ENCODE peak calls at places on chromosomes 7 and 10, in nine cellular contexts. One of them, this sample, is unnamed.

GRCh38 chr7:120961638-120962173 is 11.1 kb downstream of the ING3 start:
- DNase-seq in CD8-positive, alpha-beta T cell: no peak
- DNase-seq in pancreas: no peak
- DNase-seq in cardiac fibroblast: no peak
- DNase-seq in choroid plexus epithelial cell: no peak
- DNase-seq in AG04449: no peak
- DNase-seq in cardiac muscle cell: no peak
- DNase-seq in fibroblast of pulmonary artery: no peak
- DNase-seq in heart right ventricle: no peak
- DNase-seq in this sample: no peak

GRCh38 chr10:77049896-77050295 is 587.7 kb downstream of the KCNMA1 start:
- DNase-seq in CD8-positive, alpha-beta T cell: no peak
- DNase-seq in pancreas: no peak
- DNase-seq in cardiac fibroblast: peak
- DNase-seq in choroid plexus epithelial cell: peak
- DNase-seq in AG04449: peak
- DNase-seq in cardiac muscle cell: no peak
- DNase-seq in fibroblast of pulmonary artery: peak
- DNase-seq in heart right ventricle: no peak
- DNase-seq in this sample: no peak

GRCh38 chr7:74173491-74173865 is 678 bp upstream of the EIF4H start:
- DNase-seq in CD8-positive, alpha-beta T cell: no peak
- DNase-seq in pancreas: no peak
- DNase-seq in cardiac fibroblast: no peak
- DNase-seq in choroid plexus epithelial cell: no peak
- DNase-seq in AG04449: no peak
- DNase-seq in cardiac muscle cell: no peak
- DNase-seq in fibroblast of pulmonary artery: no peak
- DNase-seq in heart right ventricle: no peak
- DNase-seq in this sample: no peak

GRCh38 chr10:4555920-4556319 is 270.1 kb upstream of the AKR1E2 start:
- DNase-seq in CD8-positive, alpha-beta T cell: no peak
- DNase-seq in pancreas: no peak
- DNase-seq in cardiac fibroblast: no peak
- DNase-seq in choroid plexus epithelial cell: no peak
- DNase-seq in AG04449: no peak
- DNase-seq in cardiac muscle cell: no peak
- DNase-seq in fibroblast of pulmonary artery: no peak
- DNase-seq in heart right ventricle: no peak
- DNase-seq in this sample: no peak

GRCh38 chr7:1254281-1255082 is 21.8 kb downstream of the UNCX start:
- DNase-seq in CD8-positive, alpha-beta T cell: no peak
- DNase-seq in pancreas: no peak
- DNase-seq in cardiac fibroblast: no peak
- DNase-seq in choroid plexus epithelial cell: no peak
- DNase-seq in AG04449: no peak
- DNase-seq in cardiac muscle cell: no peak
- DNase-seq in fibroblast of pulmonary artery: no peak
- DNase-seq in heart right ventricle: no peak
- DNase-seq in this sample: no peak

GRCh38 chr7:158111556-158111880 is 476.1 kb downstream of the PTPRN2 start:
- DNase-seq in CD8-positive, alpha-beta T cell: no peak
- DNase-seq in pancreas: no peak
- DNase-seq in cardiac fibroblast: no peak
- DNase-seq in choroid plexus epithelial cell: peak
- DNase-seq in AG04449: no peak
- DNase-seq in cardiac muscle cell: no peak
- DNase-seq in fibroblast of pulmonary artery: no peak
- DNase-seq in heart right ventricle: no peak
- DNase-seq in this sample: no peak

GRCh38 chr7:47549916-47550315 is 32.0 kb downstream of the TNS3 start:
- DNase-seq in CD8-positive, alpha-beta T cell: no peak
- DNase-seq in pancreas: no peak
- DNase-seq in cardiac fibroblast: no peak
- DNase-seq in choroid plexus epithelial cell: no peak
- DNase-seq in AG04449: no peak
- DNase-seq in cardiac muscle cell: no peak
- DNase-seq in fibroblast of pulmonary artery: no peak
- DNase-seq in heart right ventricle: no peak
- DNase-seq in this sample: no peak

GRCh38 chr7:138945806-138946205 is 35.4 kb downstream of the KIAA1549 start:
- DNase-seq in CD8-positive, alpha-beta T cell: no peak
- DNase-seq in pancreas: no peak
- DNase-seq in cardiac fibroblast: no peak
- DNase-seq in choroid plexus epithelial cell: no peak
- DNase-seq in AG04449: no peak
- DNase-seq in cardiac muscle cell: no peak
- DNase-seq in fibroblast of pulmonary artery: no peak
- DNase-seq in heart right ventricle: no peak
- DNase-seq in this sample: no peak

GRCh38 chr10:4199196-4199595 is 414.2 kb upstream of the KLF6 start:
- DNase-seq in CD8-positive, alpha-beta T cell: no peak
- DNase-seq in pancreas: no peak
- DNase-seq in cardiac fibroblast: no peak
- DNase-seq in choroid plexus epithelial cell: no peak
- DNase-seq in AG04449: no peak
- DNase-seq in cardiac muscle cell: no peak
- DNase-seq in fibroblast of pulmonary artery: no peak
- DNase-seq in heart right ventricle: no peak
- DNase-seq in this sample: no peak

GRCh38 chr7:55093674-55094073 is 74.9 kb downstream of the EGFR start:
- DNase-seq in CD8-positive, alpha-beta T cell: no peak
- DNase-seq in pancreas: no peak
- DNase-seq in cardiac fibroblast: no peak
- DNase-seq in choroid plexus epithelial cell: no peak
- DNase-seq in AG04449: no peak
- DNase-seq in cardiac muscle cell: no peak
- DNase-seq in fibroblast of pulmonary artery: no peak
- DNase-seq in heart right ventricle: no peak
- DNase-seq in this sample: no peak

GRCh38 chr10:21057989-21058388 is 160.9 kb upstream of the NEBL start:
- DNase-seq in CD8-positive, alpha-beta T cell: no peak
- DNase-seq in pancreas: no peak
- DNase-seq in cardiac fibroblast: peak
- DNase-seq in choroid plexus epithelial cell: peak
- DNase-seq in AG04449: no peak
- DNase-seq in cardiac muscle cell: no peak
- DNase-seq in fibroblast of pulmonary artery: peak
- DNase-seq in heart right ventricle: no peak
- DNase-seq in this sample: no peak

GRCh38 chr7:108525985-108526767 is at the start of gene PNPLA8:
- DNase-seq in CD8-positive, alpha-beta T cell: peak
- DNase-seq in pancreas: peak
- DNase-seq in cardiac fibroblast: peak
- DNase-seq in choroid plexus epithelial cell: peak
- DNase-seq in AG04449: peak
- DNase-seq in cardiac muscle cell: peak
- DNase-seq in fibroblast of pulmonary artery: peak
- DNase-seq in heart right ventricle: peak
- DNase-seq in this sample: peak

GRCh38 chr7:64515330-64515729 is 47.5 kb downstream of the ZNF680 start:
- DNase-seq in CD8-positive, alpha-beta T cell: no peak
- DNase-seq in pancreas: no peak
- DNase-seq in cardiac fibroblast: peak
- DNase-seq in choroid plexus epithelial cell: peak
- DNase-seq in AG04449: no peak
- DNase-seq in cardiac muscle cell: no peak
- DNase-seq in fibroblast of pulmonary artery: peak
- DNase-seq in heart right ventricle: no peak
- DNase-seq in this sample: no peak

GRCh38 chr7:151251926-151252835 is 3.7 kb upstream of the SMARCD3 start:
- DNase-seq in CD8-positive, alpha-beta T cell: no peak
- DNase-seq in pancreas: peak
- DNase-seq in cardiac fibroblast: peak
- DNase-seq in choroid plexus epithelial cell: peak
- DNase-seq in AG04449: no peak
- DNase-seq in cardiac muscle cell: peak
- DNase-seq in fibroblast of pulmonary artery: peak
- DNase-seq in heart right ventricle: peak
- DNase-seq in this sample: peak

GRCh38 chr10:97798958-97799565 is 27.3 kb upstream of the SFRP5 start:
- DNase-seq in CD8-positive, alpha-beta T cell: no peak
- DNase-seq in pancreas: no peak
- DNase-seq in cardiac fibroblast: no peak
- DNase-seq in choroid plexus epithelial cell: no peak
- DNase-seq in AG04449: no peak
- DNase-seq in cardiac muscle cell: no peak
- DNase-seq in fibroblast of pulmonary artery: no peak
- DNase-seq in heart right ventricle: no peak
- DNase-seq in this sample: no peak

GRCh38 chr10:5625992-5626777 is 40.2 kb downstream of the ASB13 start:
- DNase-seq in CD8-positive, alpha-beta T cell: no peak
- DNase-seq in pancreas: peak
- DNase-seq in cardiac fibroblast: no peak
- DNase-seq in choroid plexus epithelial cell: no peak
- DNase-seq in AG04449: no peak
- DNase-seq in cardiac muscle cell: no peak
- DNase-seq in fibroblast of pulmonary artery: no peak
- DNase-seq in heart right ventricle: no peak
- DNase-seq in this sample: no peak

GRCh38 chr10:126227762-126228134 is 160.5 kb downstream of the ADAM12 start:
- DNase-seq in CD8-positive, alpha-beta T cell: no peak
- DNase-seq in pancreas: no peak
- DNase-seq in cardiac fibroblast: peak
- DNase-seq in choroid plexus epithelial cell: peak
- DNase-seq in AG04449: peak
- DNase-seq in cardiac muscle cell: no peak
- DNase-seq in fibroblast of pulmonary artery: peak
- DNase-seq in heart right ventricle: no peak
- DNase-seq in this sample: no peak

GRCh38 chr10:61903184-61903990 is 1.9 kb downstream of the ARID5B start:
- DNase-seq in CD8-positive, alpha-beta T cell: peak
- DNase-seq in pancreas: peak
- DNase-seq in cardiac fibroblast: peak
- DNase-seq in choroid plexus epithelial cell: peak
- DNase-seq in AG04449: no peak
- DNase-seq in cardiac muscle cell: peak
- DNase-seq in fibroblast of pulmonary artery: peak
- DNase-seq in heart right ventricle: peak
- DNase-seq in this sample: no peak
- TF ChIP-seq CTCF in CD8-positive, alpha-beta T cell: peak
- TF ChIP-seq CTCF in pancreas: no peak
- TF ChIP-seq CTCF in cardiac fibroblast: no peak
- TF ChIP-seq CTCF in choroid plexus epithelial cell: peak
- TF ChIP-seq CTCF in AG04449: peak
- TF ChIP-seq CTCF in cardiac muscle cell: no peak
- TF ChIP-seq CTCF in fibroblast of pulmonary artery: peak
- TF ChIP-seq CTCF in heart right ventricle: peak
- TF ChIP-seq CTCF in this sample: peak

DNA sequence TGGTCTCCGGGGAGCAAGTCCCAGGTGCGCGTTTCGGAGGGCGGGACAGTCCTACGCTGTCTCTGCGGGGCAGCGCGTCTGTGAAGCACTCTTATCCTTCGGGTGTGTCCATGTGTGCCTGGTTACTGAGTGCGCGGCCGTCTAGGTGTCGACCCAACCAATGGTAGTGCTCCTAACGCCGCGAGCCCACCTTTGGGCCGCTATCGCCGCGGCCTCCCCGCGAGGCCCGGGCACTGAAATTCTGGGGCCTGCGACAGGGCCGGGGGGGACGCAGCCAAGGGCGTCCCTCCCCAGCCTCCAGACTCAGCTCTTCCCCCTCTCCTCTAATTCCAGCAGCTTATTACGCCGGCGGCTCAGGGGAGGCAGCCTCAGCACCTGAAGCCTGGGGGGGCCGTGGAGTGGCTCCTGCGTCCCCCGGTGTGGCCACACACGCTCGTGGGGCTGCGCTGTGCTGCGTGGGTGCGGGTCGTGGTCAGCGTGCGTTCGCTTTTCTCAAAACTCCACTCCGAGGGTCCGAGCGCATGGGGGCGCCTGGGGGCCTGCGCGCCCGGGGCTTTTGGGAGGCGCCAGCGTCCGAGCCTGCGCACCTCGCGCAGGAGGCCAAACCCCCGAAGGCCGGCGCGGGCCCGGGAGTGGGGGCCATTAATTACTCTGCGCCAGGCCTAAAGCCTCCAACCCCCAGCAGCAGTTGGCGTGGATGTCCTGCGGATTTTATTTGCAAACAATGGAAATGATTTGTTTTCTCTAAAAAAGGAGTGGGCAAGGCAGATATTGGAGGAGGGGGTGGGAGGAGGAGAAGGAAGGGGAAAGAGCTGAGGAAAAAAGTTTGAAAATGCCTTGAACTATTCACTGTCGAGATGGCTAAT is 3.0 kb upstream of the ZNF503 start:
- DNase-seq in CD8-positive, alpha-beta T cell: no peak
- DNase-seq in pancreas: peak
- DNase-seq in cardiac fibroblast: no peak
- DNase-seq in choroid plexus epithelial cell: no peak
- DNase-seq in AG04449: no peak
- DNase-seq in cardiac muscle cell: peak
- DNase-seq in fibroblast of pulmonary artery: no peak
- DNase-seq in heart right ventricle: peak
- DNase-seq in this sample: no peak
- H3K4me3 ChIP-seq in CD8-positive, alpha-beta T cell: no peak
- H3K4me3 ChIP-seq in pancreas: peak
- H3K4me3 ChIP-seq in cardiac fibroblast: peak
- H3K4me3 ChIP-seq in choroid plexus epithelial cell: peak
- H3K4me3 ChIP-seq in AG04449: no peak
- H3K4me3 ChIP-seq in cardiac muscle cell: peak
- H3K4me3 ChIP-seq in fibroblast of pulmonary artery: peak
- H3K4me3 ChIP-seq in heart right ventricle: peak
- H3K4me3 ChIP-seq in this sample: peak

DNA sequence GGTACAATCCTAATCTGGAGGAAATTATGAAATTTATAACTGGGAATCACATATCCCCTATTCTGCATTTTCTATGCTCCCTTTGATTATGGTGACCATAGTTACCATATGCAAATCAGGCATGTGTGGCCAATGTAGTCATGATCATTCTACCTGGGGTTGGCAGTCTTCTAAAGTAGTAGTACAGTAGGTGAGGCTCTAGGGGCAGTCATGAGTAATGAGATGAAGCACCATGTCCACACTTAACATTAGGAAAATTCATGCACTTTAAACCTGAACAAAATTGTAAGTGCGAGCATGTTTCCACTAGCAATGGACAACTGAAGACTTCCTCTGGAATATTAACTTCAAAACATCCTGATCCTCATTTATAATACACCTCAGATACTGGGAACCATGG is 545.9 kb downstream of the SUGCT start:
- DNase-seq in CD8-positive, alpha-beta T cell: no peak
- DNase-seq in pancreas: no peak
- DNase-seq in cardiac fibroblast: peak
- DNase-seq in choroid plexus epithelial cell: peak
- DNase-seq in AG04449: no peak
- DNase-seq in cardiac muscle cell: no peak
- DNase-seq in fibroblast of pulmonary artery: peak
- DNase-seq in heart right ventricle: no peak
- DNase-seq in this sample: no peak
- TF ChIP-seq CTCF in CD8-positive, alpha-beta T cell: no peak
- TF ChIP-seq CTCF in pancreas: no peak
- TF ChIP-seq CTCF in cardiac fibroblast: peak
- TF ChIP-seq CTCF in choroid plexus epithelial cell: peak
- TF ChIP-seq CTCF in AG04449: peak
- TF ChIP-seq CTCF in cardiac muscle cell: peak
- TF ChIP-seq CTCF in fibroblast of pulmonary artery: peak
- TF ChIP-seq CTCF in heart right ventricle: peak
- TF ChIP-seq CTCF in this sample: peak

DNA sequence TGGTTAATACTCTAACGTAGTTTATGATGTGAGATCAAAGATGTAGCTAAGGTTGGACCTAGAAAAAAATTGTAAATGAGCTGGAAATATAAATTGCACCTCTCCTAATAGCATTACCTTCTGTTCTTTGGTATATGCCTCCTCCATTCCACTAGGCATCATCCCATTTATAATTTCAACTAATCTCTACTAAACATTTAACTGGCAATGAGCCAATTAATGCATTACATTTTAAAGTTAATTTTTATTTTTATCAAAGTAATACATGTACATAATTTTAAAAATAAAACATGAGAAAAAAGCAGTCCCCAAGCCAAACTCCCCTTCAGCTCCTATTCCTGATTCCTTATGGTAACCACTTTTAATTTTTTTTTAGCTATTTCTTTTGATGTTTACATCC is 35.1 kb upstream of the SKAP2 start:
- DNase-seq in CD8-positive, alpha-beta T cell: no peak
- DNase-seq in pancreas: no peak
- DNase-seq in cardiac fibroblast: no peak
- DNase-seq in choroid plexus epithelial cell: no peak
- DNase-seq in AG04449: no peak
- DNase-seq in cardiac muscle cell: no peak
- DNase-seq in fibroblast of pulmonary artery: no peak
- DNase-seq in heart right ventricle: no peak
- DNase-seq in this sample: no peak
- H3K4me3 ChIP-seq in CD8-positive, alpha-beta T cell: no peak
- H3K4me3 ChIP-seq in pancreas: no peak
- H3K4me3 ChIP-seq in cardiac fibroblast: no peak
- H3K4me3 ChIP-seq in choroid plexus epithelial cell: no peak
- H3K4me3 ChIP-seq in AG04449: no peak
- H3K4me3 ChIP-seq in cardiac muscle cell: no peak
- H3K4me3 ChIP-seq in fibroblast of pulmonary artery: no peak
- H3K4me3 ChIP-seq in heart right ventricle: no peak
- H3K4me3 ChIP-seq in this sample: no peak